ENCODE peak calls at places on chromosomes 7 and 10, in ten cellular contexts. Q is adrenal gland, I is bronchial epithelial cell, W is AG09309, Y is endodermal cell, U is H9, S is left ventricle myocardium inferior, Z is GM12865, C is HCT116, A is neural crest cell. O is an unnamed sample.

GRCh38 chr7:36547361-36547760 is 157.7 kb downstream of the ANLN start:
- DNase-seq in Q (no peak), I (no peak), W (no peak), Y (no peak), U (no peak), S (no peak), Z (no peak), C (no peak), A (no peak), O (peak; percentile 32)

GRCh38 chr10:112490543-112490942 is 43.5 kb downstream of the VTI1A start:
- DNase-seq in Q (no peak), I (no peak), W (no peak), Y (peak; percentile 49), U (no peak), S (peak; percentile 24), Z (no peak), C (peak; percentile 97), A (no peak), O (no peak)

GRCh38 chr7:44486693-44487092 is 3.8 kb downstream of the NUDCD3 start:
- DNase-seq in Q (peak; percentile 63), I (peak; percentile 63), W (no peak), Y (no peak), U (no peak), S (no peak), Z (no peak), C (no peak), A (no peak), O (no peak)

GRCh38 chr10:31936933-31937332 is 8.3 kb upstream of the ARHGAP12 start:
- DNase-seq in Q (no peak), I (peak; percentile 95), W (no peak), Y (no peak), U (no peak), S (no peak), Z (no peak), C (no peak), A (no peak), O (no peak)

GRCh38 chr10:125012851-125013528 is 71.1 kb downstream of the ZRANB1 start:
- DNase-seq in Q (no peak), I (no peak), W (no peak), Y (no peak), U (no peak), S (no peak), Z (no peak), C (no peak), A (no peak), O (no peak)

GRCh38 chr7:41973331-41973730 is 263.7 kb downstream of the GLI3 start:
- DNase-seq in Q (no peak), I (no peak), W (no peak), Y (no peak), U (no peak), S (no peak), Z (no peak), C (no peak), A (no peak), O (no peak)

GRCh38 chr7:151550601-151551286 is 31.0 kb upstream of the RHEB start:
- DNase-seq in Q (no peak), I (peak; percentile 97), W (no peak), Y (no peak), U (no peak), S (no peak), Z (no peak), C (no peak), A (no peak), O (peak; percentile 30)

GRCh38 chr7:142804715-142805114 is 33.9 kb downstream of the PRSS2 start:
- DNase-seq in Q (no peak), I (no peak), W (no peak), Y (peak; percentile 12), U (no peak), S (no peak), Z (no peak), C (no peak), A (no peak), O (no peak)

GRCh38 chr10:114322344-114322743 is 82.0 kb downstream of the AFAP1L2 start:
- DNase-seq in Q (no peak), I (peak; percentile 87), W (no peak), Y (no peak), U (no peak), S (no peak), Z (no peak), C (no peak), A (no peak), O (no peak)

GRCh38 chr7:116802784-116803183 is 59.6 kb upstream of the CAPZA2 start:
- DNase-seq in Q (no peak), I (peak; percentile 92), W (no peak), Y (peak; percentile 57), U (no peak), S (no peak), Z (peak; percentile 58), C (peak; percentile 63), A (peak; percentile 4), O (no peak)

GRCh38 chr7:155510975-155511595 is 35.3 kb downstream of the CNPY1 start:
- DNase-seq in Q (no peak), I (no peak), W (no peak), Y (peak; percentile 34), U (no peak), S (no peak), Z (no peak), C (no peak), A (no peak), O (no peak)

GRCh38 chr10:127678091-127678490 is 58.9 kb upstream of the FOXI2 start:
- DNase-seq in Q (no peak), I (no peak), W (no peak), Y (no peak), U (no peak), S (no peak), Z (no peak), C (no peak), A (no peak), O (no peak)

DNA sequence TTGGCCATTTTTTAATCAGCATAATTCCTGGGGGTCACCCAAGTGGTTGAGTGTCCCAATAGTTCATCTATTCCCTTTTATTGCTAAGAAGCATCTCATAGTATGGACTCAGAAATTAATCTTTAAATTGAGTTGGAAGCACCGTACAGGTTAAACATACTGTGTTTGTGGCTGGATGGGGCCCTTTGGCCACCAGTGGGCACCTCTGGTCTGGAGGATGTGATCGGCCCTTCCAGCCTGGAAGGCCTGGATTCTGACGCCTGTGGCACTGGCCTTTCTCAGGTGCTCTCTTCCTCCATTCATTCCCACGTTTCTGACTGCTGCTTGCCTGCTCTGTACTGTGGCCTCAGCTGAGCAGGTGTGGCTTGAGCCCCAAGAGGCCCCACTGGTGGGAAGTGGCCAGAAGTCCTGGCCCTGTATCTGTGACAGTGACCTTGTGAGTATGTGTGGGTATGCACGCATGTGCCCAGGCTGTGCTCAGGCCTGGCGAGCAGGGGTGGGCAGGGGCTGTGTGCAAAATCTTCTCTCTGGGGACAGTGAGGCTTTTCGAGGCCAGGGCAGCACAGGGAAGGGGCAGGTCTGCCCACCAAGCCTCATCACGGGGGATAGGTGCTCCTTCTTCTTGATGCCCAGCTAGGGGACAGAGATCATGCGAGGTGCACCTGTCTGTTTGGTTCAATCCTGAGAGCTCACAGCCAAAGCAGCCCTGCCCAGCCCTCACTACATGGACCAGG is 30.1 kb downstream of the LDB3 start:
- DNase-seq in Q (no peak), I (no peak), W (no peak), Y (no peak), U (no peak), S (no peak), Z (no peak), C (no peak), A (no peak), O (no peak)
- TF ChIP-seq CTCF in Q (no peak), I (no peak), W (no peak), Y (peak; percentile 50), U (peak; percentile 26), S (no peak), Z (no peak), C (no peak), A (no peak), O (peak; percentile 9)

GRCh38 chr10:45308707-45309106 is 6.7 kb downstream of the OR13A1 start:
- DNase-seq in Q (no peak), I (peak; percentile 10), W (no peak), Y (peak; percentile 52), U (no peak), S (no peak), Z (peak; percentile 48), C (peak; percentile 2), A (no peak), O (no peak)
- TF ChIP-seq CTCF in Q (peak; percentile 29), I (no peak), W (no peak), Y (peak; percentile 67), U (peak; percentile 50), S (peak; percentile 38), Z (peak; percentile 23), C (peak; percentile 9), A (no peak), O (no peak)

DNA sequence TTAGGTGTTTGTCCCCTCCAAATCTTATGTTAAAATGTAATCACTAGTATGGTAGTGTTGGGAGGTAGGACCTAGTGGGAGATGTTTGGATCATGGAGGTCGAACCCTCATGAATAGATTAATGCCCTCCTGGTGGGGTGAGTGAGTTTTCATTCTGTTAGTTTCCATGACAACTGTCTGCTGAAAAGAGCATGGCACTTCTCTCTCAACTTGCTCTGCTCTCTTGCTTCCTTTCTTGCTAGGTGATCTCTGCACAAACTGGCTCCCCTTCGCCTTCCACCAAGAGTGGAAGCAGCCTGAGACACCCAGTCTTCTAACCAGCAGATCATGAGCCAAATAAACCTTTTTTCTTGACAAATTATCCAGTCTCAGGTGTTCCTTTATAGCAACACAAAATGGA is 853.9 kb downstream of the SORCS1 start:
- DNase-seq in Q (no peak), I (no peak), W (no peak), Y (peak; percentile 59), U (peak; percentile 33), S (no peak), Z (no peak), C (no peak), A (no peak), O (no peak)
- TF ChIP-seq CTCF in Q (no peak), I (no peak), W (no peak), Y (no peak), U (no peak), S (no peak), Z (no peak), C (no peak), A (no peak), O (no peak)

GRCh38 chr7:55180821-55181542 is 162.2 kb downstream of the EGFR start:
- DNase-seq in Q (no peak), I (no peak), W (no peak), Y (no peak), U (no peak), S (no peak), Z (no peak), C (no peak), A (no peak), O (no peak)
- TF ChIP-seq CTCF in Q (no peak), I (no peak), W (no peak), Y (no peak), U (no peak), S (no peak), Z (no peak), C (no peak), A (no peak), O (no peak)